ENCODE peak calls at places on chromosomes 5 and 9, in six cellular contexts. W is coronary artery; F is COR-L47; C is activated effector memory CD4-positive, alpha-beta T cell treated with Interleukin-2 at 50 U/mL for 16 hours; I is hippocampal formation; S is M059J. R is an unnamed sample.

GRCh38 chr5:137145726-137146125 is 353.4 kb downstream of the SPOCK1 start:
- DNase-seq in W (no peak), F (no peak), C (no peak), I (no peak), S (peak), R (no peak)

GRCh38 chr9:14313378-14313940 is 482 bp downstream of the NFIB start:
- DNase-seq in W (no peak), F (peak), C (no peak), I (no peak), S (peak), R (no peak)

GRCh38 chr9:128719919-128720605 is 3.9 kb downstream of the ZDHHC12 start:
- DNase-seq in W (no peak), F (no peak), C (no peak), I (no peak), S (no peak), R (no peak)

GRCh38 chr9:89576404-89576824 is 28.4 kb upstream of the GADD45G start:
- DNase-seq in W (no peak), F (no peak), C (no peak), I (no peak), S (peak), R (no peak)

GRCh38 chr5:10479226-10479721 is 37.6 kb downstream of the ROPN1L start:
- DNase-seq in W (no peak), F (peak), C (no peak), I (no peak), S (peak), R (no peak)

GRCh38 chr9:110619831-110620230 is 40.3 kb upstream of the SVEP1 start:
- DNase-seq in W (no peak), F (no peak), C (no peak), I (no peak), S (peak), R (no peak)

GRCh38 chr9:87713278-87713989 is 12.5 kb upstream of the CTSL start:
- DNase-seq in W (peak), F (no peak), C (peak), I (peak), S (peak), R (no peak)

GRCh38 chr5:10251409-10251808 is 1.3 kb downstream of the CCT5 start:
- DNase-seq in W (no peak), F (no peak), C (no peak), I (no peak), S (no peak), R (no peak)

GRCh38 chr5:78920604-78921003 is 64.5 kb downstream of the ARSB start:
- DNase-seq in W (no peak), F (peak), C (no peak), I (no peak), S (peak), R (no peak)

GRCh38 chr5:75886706-75887105 is 169.5 kb upstream of the POC5 start:
- DNase-seq in W (no peak), F (no peak), C (no peak), I (no peak), S (peak), R (no peak)

GRCh38 chr9:37324691-37325490 is 97.6 kb upstream of the GRHPR start:
- DNase-seq in W (no peak), F (peak), C (no peak), I (peak), S (no peak), R (no peak)